ENCODE peak calls at places on chromosomes 12 and 14, in seven cellular contexts. R, U, F, D, G, E and V are unnamed samples.

GRCh38 chr12:130356222-130356621 is 18.5 kb downstream of the PIWIL1 start:
- DNase-seq in G (no peak), F (no peak), E (no peak), D (no peak), U (no peak), R (no peak), V (no peak)

GRCh38 chr12:27652174-27652763 is 44.0 kb upstream of the REP15 start:
- DNase-seq in D (no peak), G (peak), E (no peak), U (no peak), F (peak), R (peak), V (no peak)

GRCh38 chr14:31207287-31207745 is 277 bp downstream of the HECTD1 start:
- DNase-seq in F (no peak), G (no peak), U (peak), E (no peak), R (no peak), D (no peak), V (no peak)

GRCh38 chr14:53953828-53954550 is 2.6 kb downstream of the BMP4 start:
- DNase-seq in F (peak), G (no peak), R (no peak), U (no peak), D (peak), E (peak), V (peak)

GRCh38 chr12:87509233-87509820 is 519.9 kb downstream of the C12orf50 start:
- DNase-seq in E (no peak), R (no peak), F (peak), U (no peak), D (no peak), G (peak), V (no peak)

GRCh38 chr14:38211258-38211735 is 3.6 kb downstream of the SSTR1 start:
- DNase-seq in R (no peak), D (no peak), F (peak), E (no peak), G (no peak), U (no peak), V (no peak)

GRCh38 chr12:42469355-42470006 is 120.1 kb downstream of the PRICKLE1 start:
- DNase-seq in U (no peak), F (no peak), E (no peak), D (no peak), G (peak), R (no peak), V (no peak)

GRCh38 chr12:93019240-93019910 is 90.3 kb upstream of the EEA1 start:
- DNase-seq in U (no peak), R (no peak), G (no peak), D (no peak), E (no peak), F (no peak), V (no peak)

GRCh38 chr14:54686219-54686870 is 119.4 kb downstream of the SAMD4A start:
- DNase-seq in E (peak), F (peak), U (no peak), G (no peak), D (no peak), R (no peak), V (peak)

GRCh38 chr14:65044596-65044959 is 57.7 kb downstream of the MAX start:
- DNase-seq in D (no peak), G (no peak), E (no peak), F (no peak), R (no peak), U (no peak), V (no peak)

GRCh38 chr14:40221428-40221827 is 789.2 kb upstream of the FBXO33 start:
- DNase-seq in U (no peak), D (no peak), G (no peak), R (no peak), E (no peak), F (no peak), V (no peak)

GRCh38 chr14:37466623-37467088 is 128.4 kb downstream of the FOXA1 start:
- DNase-seq in G (no peak), U (no peak), D (no peak), R (no peak), F (peak), E (no peak), V (no peak)

GRCh38 chr12:52279683-52280318 is 5.4 kb downstream of the KRT86 start:
- DNase-seq in D (no peak), G (no peak), F (no peak), U (peak), R (no peak), E (peak), V (no peak)

GRCh38 chr12:32062841-32063240 is 43.8 kb upstream of the BICD1 start:
- DNase-seq in U (no peak), R (no peak), F (no peak), G (no peak), E (no peak), D (no peak), V (no peak)

GRCh38 chr12:114674201-114675047 is 9.6 kb downstream of the TBX3 start:
- DNase-seq in F (no peak), E (no peak), G (no peak), U (no peak), D (no peak), R (no peak), V (peak)

GRCh38 chr14:102593841-102594170 is 1.4 kb downstream of the RCOR1 start:
- DNase-seq in F (no peak), U (no peak), D (no peak), G (no peak), R (no peak), E (no peak), V (no peak)

GRCh38 chr14:37601849-37602248 is 6.4 kb downstream of the TTC6 start:
- DNase-seq in D (no peak), R (no peak), F (no peak), E (no peak), U (no peak), G (no peak), V (no peak)

GRCh38 chr12:95465275-95465674 is 8.7 kb upstream of the METAP2 start:
- DNase-seq in F (no peak), G (no peak), D (no peak), R (no peak), E (no peak), U (no peak), V (no peak)

GRCh38 chr14:50575769-50576168 is 15.8 kb downstream of the ATL1 start:
- DNase-seq in R (no peak), G (no peak), U (no peak), E (no peak), F (no peak), D (no peak), V (no peak)

GRCh38 chr14:95185452-95186392 is 28.4 kb upstream of the DICER1 start:
- DNase-seq in E (no peak), G (no peak), U (no peak), F (peak), R (no peak), D (no peak), V (peak)

GRCh38 chr12:15004401-15004800 is 31.6 kb downstream of the PDE6H start:
- DNase-seq in R (no peak), U (no peak), E (no peak), G (no peak), D (no peak), F (no peak), V (no peak)

GRCh38 chr14:101950516-101951215 is 13.7 kb upstream of the DYNC1H1 start:
- DNase-seq in E (peak), G (no peak), R (no peak), F (no peak), U (peak), D (no peak), V (no peak)

GRCh38 chr14:91985521-91986255 is 38.2 kb upstream of the FBLN5 start:
- DNase-seq in U (no peak), D (no peak), R (no peak), F (peak), G (no peak), E (no peak), V (no peak)

GRCh38 chr12:132345126-132345525 is 15.7 kb upstream of the GALNT9 start:
- DNase-seq in U (no peak), E (no peak), R (no peak), F (no peak), D (no peak), G (no peak), V (no peak)

GRCh38 chr14:92759300-92759678 is 10.9 kb upstream of the LGMN start:
- DNase-seq in F (peak), D (no peak), G (no peak), R (no peak), E (no peak), U (no peak), V (no peak)

GRCh38 chr14:76538648-76539008 is 162.7 kb downstream of the ESRRB start:
- DNase-seq in R (no peak), D (no peak), F (no peak), G (no peak), U (no peak), E (no peak), V (no peak)

GRCh38 chr14:95943699-95944098 is 67.1 kb downstream of the TUNAR start:
- DNase-seq in F (no peak), G (no peak), U (no peak), D (no peak), E (no peak), R (peak), V (no peak)

GRCh38 chr12:89411846-89412245 is 59.5 kb upstream of the DUSP6 start:
- DNase-seq in F (no peak), R (no peak), G (no peak), U (no peak), E (no peak), D (no peak), V (no peak)

DNA sequence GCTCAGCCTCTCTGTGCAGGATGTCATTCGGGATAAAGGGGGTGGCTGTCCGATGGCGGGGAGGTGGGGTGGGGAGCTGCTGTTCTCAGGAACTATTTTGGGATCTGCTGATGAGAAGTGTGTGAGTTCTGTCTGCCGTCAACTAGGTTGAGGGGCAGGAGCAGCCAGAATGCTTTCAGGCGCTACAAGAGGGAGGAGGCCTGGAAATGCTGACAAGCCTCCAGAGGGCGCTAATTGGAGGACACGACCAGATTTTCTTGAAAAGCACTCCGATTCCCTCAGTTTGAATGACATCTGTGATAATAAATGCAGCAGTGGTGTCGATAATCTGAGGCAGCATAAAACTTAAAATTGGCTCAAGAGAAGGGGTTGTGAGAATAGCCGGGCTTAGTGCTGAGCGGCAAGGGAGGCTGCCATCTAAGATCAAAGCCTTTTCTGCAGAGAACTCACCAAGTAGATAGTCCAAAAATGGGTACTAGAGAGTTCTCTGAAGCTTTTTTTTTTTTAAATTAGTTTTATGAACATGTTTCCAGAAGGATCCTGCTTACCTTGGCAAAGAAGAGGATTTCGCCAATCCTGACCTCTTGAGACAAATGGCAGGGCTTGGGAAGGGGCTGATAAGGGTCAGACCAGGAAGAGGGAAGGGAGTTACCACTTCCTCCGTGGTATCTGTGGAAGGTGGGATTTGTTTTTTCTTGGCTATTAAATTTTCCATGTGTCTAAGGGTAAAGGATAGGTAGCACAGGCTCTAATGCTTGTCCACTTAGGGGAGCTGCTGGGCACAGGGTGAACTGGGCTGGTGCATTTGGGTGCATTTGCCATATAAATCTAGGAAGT is 94.4 kb downstream of the CRACR2A start:
- DNase-seq in D (no peak), G (peak), F (peak), R (peak), U (no peak), E (no peak), V (no peak)
- TF ChIP-seq CTCF in D (no peak), G (peak), F (peak), R (peak), U (no peak), E (no peak), V (no peak)

GRCh38 chr12:2739069-2739468 is 55.7 kb upstream of the FKBP4 start:
- DNase-seq in D (no peak), R (no peak), U (no peak), G (no peak), F (no peak), E (no peak), V (no peak)

GRCh38 chr12:2732290-2732689 is 62.5 kb upstream of the FKBP4 start:
- DNase-seq in R (no peak), G (no peak), D (no peak), E (no peak), U (no peak), F (no peak), V (no peak)

GRCh38 chr12:2737656-2738241 is 57.0 kb upstream of the FKBP4 start:
- DNase-seq in G (no peak), R (no peak), E (no peak), D (no peak), F (no peak), U (no peak), V (no peak)

GRCh38 chr12:2733493-2734252 is 61.1 kb upstream of the FKBP4 start:
- DNase-seq in E (no peak), D (no peak), F (no peak), U (no peak), R (no peak), G (no peak), V (no peak)
- TF ChIP-seq CTCF in E (no peak), D (no peak), F (no peak), U (no peak), R (no peak), G (no peak), V (no peak)

GRCh38 chr14:81233615-81234014 is 12.9 kb upstream of the GTF2A1 start:
- DNase-seq in U (no peak), D (no peak), G (no peak), E (no peak), F (no peak), R (no peak), V (no peak)

GRCh38 chr14:81234268-81234667 is 13.5 kb upstream of the GTF2A1 start:
- DNase-seq in F (no peak), U (no peak), R (no peak), G (no peak), D (no peak), E (no peak), V (no peak)

GRCh38 chr14:81235096-81235495 is 14.3 kb upstream of the GTF2A1 start:
- DNase-seq in D (no peak), F (no peak), E (no peak), R (no peak), U (no peak), G (peak), V (no peak)

GRCh38 chr14:81236138-81236537 is 15.4 kb upstream of the GTF2A1 start:
- DNase-seq in G (no peak), U (no peak), E (no peak), F (no peak), D (no peak), R (no peak), V (no peak)

GRCh38 chr14:81231540-81231939 is 10.8 kb upstream of the GTF2A1 start:
- DNase-seq in D (no peak), F (no peak), E (no peak), G (no peak), U (no peak), R (no peak), V (no peak)
- TF ChIP-seq CTCF in D (no peak), F (no peak), E (no peak), G (no peak), U (no peak), R (no peak), V (no peak)

GRCh38 chr12:12612403-12612802 is 727 bp downstream of the CREBL2 start:
- DNase-seq in U (no peak), E (no peak), F (peak), R (peak), D (no peak), G (peak), V (no peak)
- TF ChIP-seq CTCF in U (no peak), E (no peak), F (no peak), R (no peak), D (no peak), G (no peak), V (no peak)

GRCh38 chr12:67496616-67497015 is 151.9 kb upstream of the DYRK2 start:
- DNase-seq in U (no peak), D (no peak), F (no peak), E (no peak), G (no peak), R (no peak), V (no peak)

GRCh38 chr12:67506739-67507138 is 141.8 kb upstream of the DYRK2 start:
- DNase-seq in G (no peak), U (no peak), R (no peak), E (no peak), D (no peak), F (no peak), V (no peak)

GRCh38 chr12:67498981-67499380 is 149.6 kb upstream of the DYRK2 start:
- DNase-seq in E (no peak), F (no peak), D (no peak), U (no peak), G (no peak), R (no peak), V (no peak)

GRCh38 chr12:67501362-67501761 is 147.2 kb upstream of the DYRK2 start:
- DNase-seq in R (no peak), E (no peak), D (no peak), F (no peak), U (no peak), G (no peak), V (no peak)
- TF ChIP-seq CTCF in R (no peak), E (no peak), D (no peak), F (no peak), U (no peak), G (no peak), V (no peak)

GRCh38 chr14:69288956-69289705 is 29.2 kb downstream of the GALNT16 start:
- DNase-seq in R (no peak), G (no peak), F (peak), U (no peak), E (no peak), D (no peak), V (no peak)

GRCh38 chr14:69285661-69286255 is 25.8 kb downstream of the GALNT16 start:
- DNase-seq in D (no peak), G (no peak), U (no peak), F (no peak), E (no peak), R (no peak), V (no peak)

GRCh38 chr14:69287096-69287991 is 27.4 kb downstream of the GALNT16 start:
- DNase-seq in D (no peak), E (no peak), F (peak), R (no peak), U (no peak), G (no peak), V (no peak)

GRCh38 chr14:69289811-69290520 is 30.0 kb downstream of the GALNT16 start:
- DNase-seq in F (peak), R (no peak), E (no peak), D (no peak), G (no peak), U (no peak), V (no peak)

DNA sequence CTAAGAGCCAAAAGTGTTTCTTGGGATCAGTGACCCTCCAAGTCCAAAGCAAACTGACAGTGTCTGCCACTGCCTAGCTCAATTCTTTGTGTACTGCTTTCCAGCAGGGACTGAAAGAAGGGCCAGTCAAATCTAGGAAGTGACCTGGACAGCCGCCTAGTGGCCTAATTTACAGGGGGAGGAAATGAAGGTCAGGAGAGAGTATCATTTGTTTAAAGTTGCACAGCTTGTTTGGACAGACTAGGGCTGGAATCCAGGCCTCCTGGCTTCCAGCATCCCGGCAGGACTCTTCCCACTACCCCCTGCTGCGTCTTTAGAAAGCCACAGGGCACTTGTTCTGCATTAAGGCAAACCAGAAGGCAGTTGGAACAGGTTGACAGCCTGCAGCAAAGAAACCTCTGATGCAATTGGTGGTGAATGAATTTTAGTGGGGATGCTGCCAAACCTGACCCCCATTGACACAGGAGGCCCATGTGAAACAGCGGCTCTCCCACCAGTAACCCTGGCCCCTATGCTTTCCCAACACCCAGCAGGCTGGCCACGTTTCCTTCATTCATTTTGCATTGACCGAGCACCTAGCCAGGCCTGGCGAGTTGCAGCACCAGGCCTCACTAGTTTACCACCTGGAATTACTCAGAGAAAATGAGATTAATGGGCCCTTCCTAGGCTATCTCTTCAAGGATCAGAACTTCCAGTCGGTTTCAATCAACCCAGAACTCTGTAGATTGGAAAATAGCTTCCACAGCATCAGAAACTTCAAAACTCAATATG is 28.2 kb downstream of the GALNT16 start:
- DNase-seq in E (no peak), F (peak), D (no peak), U (no peak), R (peak), G (peak), V (peak)
- TF ChIP-seq CTCF in E (no peak), F (peak), D (no peak), U (peak), R (peak), G (no peak), V (no peak)

GRCh38 chr12:121839106-121839992 is 19.3 kb downstream of the HPD start:
- DNase-seq in R (peak), D (peak), F (peak), G (peak), U (peak), E (peak), V (peak)
- TF ChIP-seq CTCF in R (peak), D (no peak), F (no peak), G (no peak), U (peak), E (peak), V (peak)